ENCODE peak calls at places on chromosomes 4 and X, in nine cellular contexts. W is epithelial cell of esophagus; E is natural killer cell treated with Interleukin-12 subunit alpha and Interleukin-12 subunit beta and Interleukin-15 and Interleukin-18, amount 100 ng/mL, for 72 hours; J is choroid plexus epithelial cell; S is NCI-H1092; U is smooth muscle cell of the brain vasculature; I is fibroblast of the aortic adventitia; H is CD4-positive, CD25-positive, alpha-beta regulatory T cell; K is BE2C. P is an unnamed sample.

GRCh38 chr4:138826754-138827153 is 188.8 kb upstream of the NOCT start:
- DNase-seq in W (no peak), H (no peak), K (no peak), E (no peak), S (no peak), J (no peak), I (no peak), U (no peak), P (no peak)

GRCh38 chrX:18981124-18981807 is 2.6 kb downstream of the PHKA2 start:
- DNase-seq in U (no peak), W (no peak), H (no peak), J (no peak), K (no peak), S (no peak), I (no peak), E (no peak), P (no peak)

GRCh38 chr4:86972997-86973396 is 38.2 kb downstream of the AFF1 start:
- DNase-seq in W (peak), I (peak), S (no peak), K (no peak), H (no peak), E (no peak), U (no peak), J (peak), P (no peak)

GRCh38 chrX:17613979-17614572 is 123.2 kb upstream of the SCML1 start:
- DNase-seq in K (no peak), H (no peak), J (peak), W (peak), U (no peak), I (no peak), S (no peak), E (no peak), P (no peak)

GRCh38 chrX:20712811-20713210 is 446.1 kb upstream of the RPS6KA3 start:
- DNase-seq in E (no peak), I (no peak), U (no peak), K (no peak), H (no peak), W (no peak), J (no peak), S (no peak), P (no peak)

GRCh38 chrX:129540725-129541184 is 696 bp downstream of the OCRL start:
- DNase-seq in I (peak), E (no peak), W (peak), K (no peak), U (no peak), J (no peak), H (peak), S (no peak), P (peak)

GRCh38 chr4:14237911-14238310 is 610.4 kb upstream of the BOD1L1 start:
- DNase-seq in I (no peak), H (no peak), J (no peak), K (no peak), E (no peak), W (no peak), U (no peak), S (no peak), P (no peak)

GRCh38 chrX:41031256-41031967 is 53.8 kb upstream of the USP9X start:
- DNase-seq in E (no peak), W (no peak), I (no peak), J (no peak), U (no peak), K (no peak), H (no peak), S (no peak), P (no peak)

GRCh38 chr4:71769434-71769833 is 14.4 kb downstream of the GC start:
- DNase-seq in H (no peak), I (no peak), S (no peak), E (no peak), J (no peak), K (no peak), U (no peak), W (no peak), P (no peak)

GRCh38 chr4:11098461-11098860 is 330.2 kb downstream of the HS3ST1 start:
- DNase-seq in I (no peak), U (no peak), K (no peak), J (no peak), W (no peak), E (no peak), S (no peak), H (no peak), P (no peak)

GRCh38 chrX:117301086-117301485 is 815.5 kb downstream of the KLHL13 start:
- DNase-seq in K (no peak), U (no peak), J (no peak), H (no peak), I (no peak), E (no peak), S (no peak), W (no peak), P (no peak)

GRCh38 chr4:86450861-86451260 is 91.0 kb upstream of the MAPK10 start:
- DNase-seq in E (no peak), J (no peak), S (no peak), K (no peak), H (no peak), W (no peak), I (no peak), U (no peak), P (no peak)

GRCh38 chrX:24838624-24839023 is 144.9 kb downstream of the POLA1 start:
- DNase-seq in J (peak), E (no peak), W (peak), K (peak), I (peak), H (peak), U (peak), S (no peak), P (no peak)

GRCh38 chr4:123649644-123650356 is 253.2 kb downstream of the SPRY1 start:
- DNase-seq in S (peak), E (no peak), W (peak), I (peak), K (no peak), H (no peak), U (peak), J (peak), P (no peak)

GRCh38 chrX:7112071-7112470 is 35.4 kb upstream of the STS start:
- DNase-seq in H (no peak), W (no peak), U (no peak), S (no peak), E (no peak), J (no peak), K (no peak), I (no peak), P (no peak)

GRCh38 chrX:2654436-2655340 is 36.4 kb upstream of the CD99 start:
- DNase-seq in J (no peak), U (no peak), H (no peak), S (no peak), W (no peak), I (no peak), K (no peak), E (no peak), P (no peak)

GRCh38 chrX:57177070-57177469 is 39.9 kb upstream of the SPIN2A start:
- DNase-seq in H (no peak), E (no peak), S (no peak), U (no peak), K (no peak), I (no peak), W (no peak), J (no peak), P (no peak)

GRCh38 chr4:65120287-65120686 is 550.0 kb downstream of the EPHA5 start:
- DNase-seq in U (no peak), E (no peak), I (no peak), J (no peak), K (no peak), S (no peak), H (no peak), W (no peak), P (no peak)

GRCh38 chr4:82268050-82268825 is 105.6 kb downstream of the HNRNPD start:
- DNase-seq in J (peak), H (peak), U (peak), K (peak), W (peak), I (peak), E (peak), S (peak), P (no peak)

GRCh38 chr4:41050840-41051775 is 163.2 kb downstream of the APBB2 start:
- DNase-seq in I (no peak), E (no peak), H (no peak), S (no peak), W (no peak), U (no peak), K (no peak), J (no peak), P (no peak)

GRCh38 chrX:149370097-149370496 is 135.0 kb downstream of the IDS start:
- DNase-seq in I (no peak), E (no peak), S (no peak), H (no peak), U (no peak), J (no peak), W (no peak), K (no peak), P (no peak)

GRCh38 chr4:140220053-140220452 is 66.1 kb upstream of the MAML3 start:
- DNase-seq in I (no peak), K (no peak), S (no peak), H (no peak), E (no peak), W (no peak), J (no peak), U (no peak), P (no peak)

GRCh38 chr4:163558539-163559044 is 64.1 kb downstream of the TMA16 start:
- DNase-seq in W (peak), J (no peak), U (no peak), E (no peak), H (peak), K (no peak), I (no peak), S (no peak), P (no peak)

GRCh38 chr4:54076673-54077072 is 12.3 kb upstream of the CHIC2 start:
- DNase-seq in U (no peak), W (no peak), I (peak), S (no peak), H (no peak), E (no peak), J (no peak), K (no peak), P (no peak)

GRCh38 chrX:49058794-49059193 is at the start of gene CCDC120:
- DNase-seq in H (no peak), K (no peak), S (no peak), U (no peak), J (no peak), E (no peak), W (peak), I (no peak), P (no peak)

GRCh38 chr4:164343472-164343976 is 410.4 kb upstream of the SMIM31 start:
- DNase-seq in S (no peak), U (no peak), J (no peak), K (no peak), W (no peak), I (no peak), H (no peak), E (no peak), P (no peak)

GRCh38 chr4:1459081-1459480 is 52.8 kb upstream of the NKX1-1 start:
- DNase-seq in H (no peak), J (no peak), W (no peak), U (no peak), K (no peak), E (peak), S (no peak), I (no peak), P (no peak)

GRCh38 chrX:45781901-45782553 is 581.4 kb upstream of the DIPK2B start:
- DNase-seq in I (peak), E (no peak), K (no peak), W (peak), H (no peak), S (no peak), U (no peak), J (peak), P (no peak)

GRCh38 chr4:38562751-38563198 is 101.2 kb upstream of the KLF3 start:
- DNase-seq in K (peak), H (no peak), E (no peak), W (peak), I (peak), S (no peak), J (peak), U (no peak), P (no peak)

GRCh38 chr4:144714166-144714565 is 68.2 kb downstream of the HHIP start:
- DNase-seq in I (no peak), W (peak), S (no peak), K (no peak), J (no peak), H (no peak), U (no peak), E (no peak), P (no peak)

GRCh38 chr4:22842360-22842759 is 149.6 kb downstream of the GBA3 start:
- DNase-seq in E (no peak), W (no peak), S (no peak), J (no peak), H (no peak), I (no peak), K (no peak), U (no peak), P (no peak)

GRCh38 chr4:137474711-137475301 is 57.5 kb downstream of the PCDH18 start:
- DNase-seq in W (no peak), K (peak), I (peak), S (peak), U (peak), E (no peak), H (no peak), J (peak), P (no peak)

GRCh38 chr4:119736559-119736958 is 108.0 kb upstream of the PDE5A start:
- DNase-seq in E (no peak), I (peak), H (no peak), W (no peak), S (no peak), J (no peak), K (no peak), U (no peak), P (no peak)

P was measured in GM12892.